ENCODE peak calls at places on chromosomes 4 and X, in six cellular contexts. One of them, this sample, is unnamed. For H3K36me3, the result is how much of the 10 kb centered on the place peaks cover.

GRCh38 chrX:143632625-143633387 is 3.1 kb downstream of the SLITRK4 start:
- DNase-seq in K562: no peak
- DNase-seq in GM12878: no peak
- DNase-seq in ovary: no peak
- DNase-seq in tibial nerve: no peak
- DNase-seq in SK-N-SH: no peak
- DNase-seq in this sample: no peak

GRCh38 chrX:137034508-137034872 is 695 bp upstream of the GPR101 start:
- DNase-seq in K562: no peak
- DNase-seq in GM12878: no peak
- DNase-seq in ovary: no peak
- DNase-seq in tibial nerve: no peak
- DNase-seq in SK-N-SH: no peak
- DNase-seq in this sample: no peak

GRCh38 chr4:76238701-76239100 is 12.8 kb upstream of the FAM47E start:
- DNase-seq in K562: no peak
- DNase-seq in GM12878: no peak
- DNase-seq in ovary: no peak
- DNase-seq in tibial nerve: no peak
- DNase-seq in SK-N-SH: no peak
- DNase-seq in this sample: no peak

GRCh38 chr4:108044951-108045686 is 55.4 kb downstream of the HADH start:
- DNase-seq in K562: peak
- DNase-seq in GM12878: no peak
- DNase-seq in ovary: no peak
- DNase-seq in tibial nerve: no peak
- DNase-seq in SK-N-SH: no peak
- DNase-seq in this sample: no peak

GRCh38 chrX:12174358-12174757 is 36.1 kb downstream of the FRMPD4 start:
- DNase-seq in K562: no peak
- DNase-seq in GM12878: no peak
- DNase-seq in ovary: no peak
- DNase-seq in tibial nerve: no peak
- DNase-seq in SK-N-SH: no peak
- DNase-seq in this sample: no peak

GRCh38 chr4:153198739-153199138 is 5.5 kb upstream of the TRIM2 start:
- DNase-seq in K562: no peak
- DNase-seq in GM12878: no peak
- DNase-seq in ovary: no peak
- DNase-seq in tibial nerve: no peak
- DNase-seq in SK-N-SH: no peak
- DNase-seq in this sample: no peak

GRCh38 chrX:41604154-41604553 is 84.6 kb upstream of the GPR34 start:
- DNase-seq in K562: no peak
- DNase-seq in GM12878: no peak
- DNase-seq in ovary: no peak
- DNase-seq in tibial nerve: no peak
- DNase-seq in SK-N-SH: no peak
- DNase-seq in this sample: no peak

GRCh38 chr4:94577136-94577535 is 125.4 kb downstream of the PDLIM5 start:
- DNase-seq in K562: no peak
- DNase-seq in GM12878: no peak
- DNase-seq in ovary: peak
- DNase-seq in tibial nerve: no peak
- DNase-seq in SK-N-SH: peak
- DNase-seq in this sample: peak

GRCh38 chrX:101206471-101206870 is 13.1 kb upstream of the DRP2 start:
- DNase-seq in K562: peak
- DNase-seq in GM12878: no peak
- DNase-seq in ovary: no peak
- DNase-seq in tibial nerve: no peak
- DNase-seq in SK-N-SH: peak
- DNase-seq in this sample: no peak

GRCh38 chr4:972651-973424 is 531 bp downstream of the DGKQ start:
- DNase-seq in K562: peak
- DNase-seq in GM12878: no peak
- DNase-seq in ovary: no peak
- DNase-seq in tibial nerve: no peak
- DNase-seq in SK-N-SH: peak
- DNase-seq in this sample: no peak

GRCh38 chrX:103941201-103941975 is 21.0 kb upstream of the TMSB15B start:
- DNase-seq in K562: peak
- DNase-seq in GM12878: no peak
- DNase-seq in ovary: no peak
- DNase-seq in tibial nerve: no peak
- DNase-seq in SK-N-SH: peak
- DNase-seq in this sample: no peak

GRCh38 chr4:47577779-47578553 is 92.9 kb downstream of the ATP10D start:
- DNase-seq in K562: no peak
- DNase-seq in GM12878: no peak
- DNase-seq in ovary: no peak
- DNase-seq in tibial nerve: no peak
- DNase-seq in SK-N-SH: no peak
- DNase-seq in this sample: peak

GRCh38 chrX:19747672-19748610 is 139.5 kb downstream of the SH3KBP1 start:
- DNase-seq in K562: no peak
- DNase-seq in GM12878: no peak
- DNase-seq in ovary: no peak
- DNase-seq in tibial nerve: no peak
- DNase-seq in SK-N-SH: no peak
- DNase-seq in this sample: peak

GRCh38 chr4:55359397-55359916 is 13.4 kb downstream of the SRD5A3 start:
- DNase-seq in K562: no peak
- DNase-seq in GM12878: no peak
- DNase-seq in ovary: no peak
- DNase-seq in tibial nerve: no peak
- DNase-seq in SK-N-SH: no peak
- DNase-seq in this sample: peak

GRCh38 chrX:9767375-9767774 is 1.7 kb upstream of the GPR143 start:
- DNase-seq in K562: no peak
- DNase-seq in GM12878: no peak
- DNase-seq in ovary: no peak
- DNase-seq in tibial nerve: no peak
- DNase-seq in SK-N-SH: no peak
- DNase-seq in this sample: no peak

GRCh38 chrX:71669492-71669891 is 2.1 kb downstream of the LOC101059915 start:
- DNase-seq in K562: no peak
- DNase-seq in GM12878: no peak
- DNase-seq in ovary: no peak
- DNase-seq in tibial nerve: no peak
- DNase-seq in SK-N-SH: no peak
- DNase-seq in this sample: no peak

GRCh38 chr4:159242427-159242826 is 139.5 kb downstream of the RAPGEF2 start:
- DNase-seq in K562: no peak
- DNase-seq in GM12878: no peak
- DNase-seq in ovary: no peak
- DNase-seq in tibial nerve: no peak
- DNase-seq in SK-N-SH: no peak
- DNase-seq in this sample: no peak

GRCh38 chr4:2937146-2937857 is 25.9 kb downstream of the NOP14 start:
- DNase-seq in K562: no peak
- DNase-seq in GM12878: peak
- DNase-seq in ovary: no peak
- DNase-seq in tibial nerve: no peak
- DNase-seq in SK-N-SH: no peak
- DNase-seq in this sample: peak

GRCh38 chr4:59553739-59554126 is 1646.4 kb upstream of the ADGRL3 start:
- DNase-seq in K562: no peak
- DNase-seq in GM12878: no peak
- DNase-seq in ovary: no peak
- DNase-seq in tibial nerve: no peak
- DNase-seq in SK-N-SH: no peak
- DNase-seq in this sample: no peak

GRCh38 chrX:67543818-67544217 is at the start of gene AR:
- DNase-seq in K562: no peak
- DNase-seq in GM12878: no peak
- DNase-seq in ovary: peak
- DNase-seq in tibial nerve: peak
- DNase-seq in SK-N-SH: peak
- DNase-seq in this sample: peak

GRCh38 chr4:5710962-5711478 is at the start of gene EVC:
- DNase-seq in K562: peak
- DNase-seq in GM12878: no peak
- DNase-seq in ovary: peak
- DNase-seq in tibial nerve: peak
- DNase-seq in SK-N-SH: peak
- DNase-seq in this sample: peak

GRCh38 chrX:153735274-153735673 is 10.6 kb downstream of the ABCD1 start:
- DNase-seq in K562: peak
- DNase-seq in GM12878: no peak
- DNase-seq in ovary: no peak
- DNase-seq in tibial nerve: no peak
- DNase-seq in SK-N-SH: no peak
- DNase-seq in this sample: no peak

GRCh38 chr4:74217365-74217764 is 59.4 kb downstream of the MTHFD2L start:
- DNase-seq in K562: no peak
- DNase-seq in GM12878: no peak
- DNase-seq in ovary: no peak
- DNase-seq in tibial nerve: no peak
- DNase-seq in SK-N-SH: no peak
- DNase-seq in this sample: no peak

GRCh38 chr4:141524116-141524515 is 112.3 kb upstream of the IL15 start:
- DNase-seq in K562: no peak
- DNase-seq in GM12878: no peak
- DNase-seq in ovary: no peak
- DNase-seq in tibial nerve: no peak
- DNase-seq in SK-N-SH: no peak
- DNase-seq in this sample: no peak

GRCh38 chr4:66927937-66928336 is 617.4 kb downstream of the CENPC start:
- DNase-seq in K562: no peak
- DNase-seq in GM12878: no peak
- DNase-seq in ovary: no peak
- DNase-seq in tibial nerve: no peak
- DNase-seq in SK-N-SH: no peak
- DNase-seq in this sample: no peak

DNA sequence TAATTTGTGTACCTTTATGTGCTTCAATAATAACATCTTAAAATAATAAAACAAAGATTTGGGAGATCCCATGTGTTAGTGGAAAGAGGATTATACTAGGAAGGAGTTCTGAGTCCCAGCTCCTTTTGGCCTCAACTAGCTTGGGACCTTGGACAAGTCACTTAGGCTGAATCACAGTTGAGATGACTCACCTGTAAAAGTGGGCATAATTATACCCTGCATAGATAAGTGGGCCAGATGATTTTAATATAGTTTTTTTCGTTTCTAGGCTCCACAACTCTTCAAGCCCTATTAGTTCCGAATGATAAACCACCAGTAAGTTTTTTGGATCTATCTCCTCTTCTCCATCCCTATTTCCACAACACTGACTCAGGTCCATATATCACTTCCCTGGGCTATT is 131.8 kb downstream of the ENOX2 start:
- DNase-seq in K562: no peak
- DNase-seq in GM12878: no peak
- DNase-seq in ovary: no peak
- DNase-seq in tibial nerve: no peak
- DNase-seq in SK-N-SH: no peak
- DNase-seq in this sample: no peak
- TF ChIP-seq EP300 in K562: no peak
- TF ChIP-seq EP300 in GM12878: no peak
- TF ChIP-seq EP300 in ovary: no peak
- TF ChIP-seq EP300 in tibial nerve: no peak
- TF ChIP-seq EP300 in SK-N-SH: no peak
- TF ChIP-seq EP300 in this sample: no peak

GRCh38 chr4:8525383-8526120 is 54.6 kb upstream of the GPR78 start:
- DNase-seq in K562: no peak
- DNase-seq in GM12878: no peak
- DNase-seq in ovary: peak
- DNase-seq in tibial nerve: no peak
- DNase-seq in SK-N-SH: no peak
- DNase-seq in this sample: peak
- TF ChIP-seq CTCF in K562: no peak
- TF ChIP-seq CTCF in GM12878: no peak
- TF ChIP-seq CTCF in ovary: no peak
- TF ChIP-seq CTCF in tibial nerve: no peak
- TF ChIP-seq CTCF in SK-N-SH: no peak
- TF ChIP-seq CTCF in this sample: no peak

GRCh38 chr4:103085555-103086196 is 9.1 kb upstream of the SLC9B2 start:
- DNase-seq in K562: no peak
- DNase-seq in GM12878: no peak
- DNase-seq in ovary: no peak
- DNase-seq in tibial nerve: no peak
- DNase-seq in SK-N-SH: no peak
- DNase-seq in this sample: no peak
- H3K36me3 ChIP-seq in K562: under half
- H3K36me3 ChIP-seq in GM12878: under half
- H3K36me3 ChIP-seq in ovary: under half
- H3K36me3 ChIP-seq in tibial nerve: under half
- H3K36me3 ChIP-seq in SK-N-SH: half or more
- H3K36me3 ChIP-seq in this sample: under half

DNA sequence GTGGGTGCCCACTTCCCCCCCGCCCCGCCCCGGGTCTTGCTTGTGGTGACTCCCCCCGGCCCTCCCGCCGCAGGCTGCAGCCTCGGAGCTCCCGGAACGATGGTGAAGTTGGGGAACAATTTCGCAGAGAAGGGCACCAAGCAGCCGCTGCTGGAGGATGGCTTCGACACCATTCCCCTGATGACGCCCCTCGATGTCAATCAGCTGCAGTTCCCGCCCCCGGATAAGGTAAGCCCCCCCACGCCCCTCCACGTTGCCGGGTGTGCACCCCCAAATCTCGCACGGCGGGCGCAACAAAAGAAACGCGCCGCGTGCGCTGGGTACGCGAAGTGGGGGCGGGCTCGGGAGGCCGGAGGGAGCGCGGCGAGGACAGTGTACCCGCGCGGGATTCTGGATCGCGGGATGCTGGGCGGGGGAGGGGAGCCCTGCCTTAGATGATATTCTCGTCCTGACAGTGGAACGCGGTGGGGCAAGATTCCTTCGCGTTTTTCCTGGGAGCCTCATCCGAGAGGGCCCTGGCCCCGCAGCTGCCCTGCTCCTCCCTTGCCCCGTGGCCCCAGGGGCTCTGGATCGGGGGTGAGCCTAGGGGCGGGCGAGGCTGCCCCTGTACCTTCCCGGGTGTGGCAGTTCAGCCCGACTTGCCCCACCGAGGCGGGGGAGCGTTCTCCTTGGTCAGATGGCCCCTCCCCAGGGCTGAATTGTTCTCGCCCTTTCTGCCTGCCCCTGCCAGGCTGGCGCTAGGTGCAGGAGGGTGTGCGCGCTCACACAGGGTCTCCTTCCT is 819 bp downstream of the NSG1 start:
- DNase-seq in K562: no peak
- DNase-seq in GM12878: no peak
- DNase-seq in ovary: peak
- DNase-seq in tibial nerve: no peak
- DNase-seq in SK-N-SH: peak
- DNase-seq in this sample: peak
- TF ChIP-seq EP300 in K562: no peak
- TF ChIP-seq EP300 in GM12878: no peak
- TF ChIP-seq EP300 in ovary: no peak
- TF ChIP-seq EP300 in tibial nerve: no peak
- TF ChIP-seq EP300 in SK-N-SH: no peak
- TF ChIP-seq EP300 in this sample: no peak

GRCh38 chr4:69025191-69025998 is 70.9 kb upstream of the UGT2B7 start:
- DNase-seq in K562: no peak
- DNase-seq in GM12878: no peak
- DNase-seq in ovary: no peak
- DNase-seq in tibial nerve: no peak
- DNase-seq in SK-N-SH: no peak
- DNase-seq in this sample: no peak
- TF ChIP-seq CTCF in K562: no peak
- TF ChIP-seq CTCF in GM12878: peak
- TF ChIP-seq CTCF in ovary: no peak
- TF ChIP-seq CTCF in tibial nerve: no peak
- TF ChIP-seq CTCF in SK-N-SH: peak
- TF ChIP-seq CTCF in this sample: no peak

This sample was measured in sigmoid colon.